ENCODE peak calls at places on chromosomes 1 and 21, in six cellular contexts. Y, W, F, R, J and H are unnamed samples.

GRCh38 chr1:48202030-48202752 is 20.3 kb upstream of the SLC5A9 start:
- DNase-seq in Y (peak; percentile 60), W (peak; percentile 81), F (peak; percentile 72), R (peak; percentile 45), J (peak; percentile 74), H (no peak)

GRCh38 chr1:246647113-246647512 is 77.1 kb upstream of the SCCPDH start:
- DNase-seq in Y (no peak), W (no peak), F (peak; percentile 24), R (no peak), J (no peak), H (no peak)

GRCh38 chr1:153375511-153375910 is at the start of gene S100A12:
- DNase-seq in Y (no peak), W (peak; percentile 46), F (no peak), R (no peak), J (no peak), H (no peak)

GRCh38 chr1:6521502-6521901 is 30.0 kb upstream of the PLEKHG5 start:
- DNase-seq in Y (no peak), W (no peak), F (no peak), R (no peak), J (no peak), H (no peak)

GRCh38 chr1:169879034-169879835 is 14.5 kb downstream of the SCYL3 start:
- DNase-seq in Y (no peak), W (no peak), F (no peak), R (no peak), J (no peak), H (no peak)

GRCh38 chr1:43274804-43275180 is 5.0 kb downstream of the TMEM125 start:
- DNase-seq in Y (no peak), W (peak; percentile 36), F (no peak), R (no peak), J (no peak), H (no peak)

GRCh38 chr1:173429517-173430477 is 47.3 kb upstream of the PRDX6 start:
- DNase-seq in Y (peak; percentile 75), W (peak; percentile 92), F (peak; percentile 87), R (peak; percentile 39), J (peak; percentile 75), H (no peak)

GRCh38 chr1:39827201-39827600 is 38.5 kb upstream of the BMP8B start:
- DNase-seq in Y (peak; percentile 18), W (no peak), F (no peak), R (no peak), J (no peak), H (no peak)

GRCh38 chr1:200518524-200518923 is 102.0 kb downstream of the KIF14 start:
- DNase-seq in Y (no peak), W (no peak), F (no peak), R (no peak), J (no peak), H (no peak)

GRCh38 chr1:228842094-228842775 is 107.0 kb downstream of the RHOU start:
- DNase-seq in Y (peak; percentile 69), W (no peak), F (no peak), R (peak; percentile 73), J (no peak), H (no peak)

GRCh38 chr1:53365405-53366063 is 37.7 kb upstream of the LRP8 start:
- DNase-seq in Y (no peak), W (peak; percentile 50), F (no peak), R (no peak), J (peak; percentile 36), H (no peak)

GRCh38 chr1:98221926-98222325 is 301.1 kb upstream of the DPYD start:
- DNase-seq in Y (peak; percentile 76), W (no peak), F (no peak), R (peak; percentile 1), J (no peak), H (no peak)

GRCh38 chr1:71490432-71490831 is 409.6 kb upstream of the ZRANB2 start:
- DNase-seq in Y (no peak), W (no peak), F (no peak), R (no peak), J (no peak), H (no peak)

GRCh38 chr1:12344611-12345299 is 114.9 kb downstream of the VPS13D start:
- DNase-seq in Y (no peak), W (no peak), F (peak; percentile 14), R (no peak), J (no peak), H (no peak)

GRCh38 chr1:154479764-154480421 is 22.1 kb upstream of the TDRD10 start:
- DNase-seq in Y (peak; percentile 92), W (peak; percentile 74), F (peak; percentile 69), R (peak; percentile 74), J (peak; percentile 61), H (no peak)

DNA sequence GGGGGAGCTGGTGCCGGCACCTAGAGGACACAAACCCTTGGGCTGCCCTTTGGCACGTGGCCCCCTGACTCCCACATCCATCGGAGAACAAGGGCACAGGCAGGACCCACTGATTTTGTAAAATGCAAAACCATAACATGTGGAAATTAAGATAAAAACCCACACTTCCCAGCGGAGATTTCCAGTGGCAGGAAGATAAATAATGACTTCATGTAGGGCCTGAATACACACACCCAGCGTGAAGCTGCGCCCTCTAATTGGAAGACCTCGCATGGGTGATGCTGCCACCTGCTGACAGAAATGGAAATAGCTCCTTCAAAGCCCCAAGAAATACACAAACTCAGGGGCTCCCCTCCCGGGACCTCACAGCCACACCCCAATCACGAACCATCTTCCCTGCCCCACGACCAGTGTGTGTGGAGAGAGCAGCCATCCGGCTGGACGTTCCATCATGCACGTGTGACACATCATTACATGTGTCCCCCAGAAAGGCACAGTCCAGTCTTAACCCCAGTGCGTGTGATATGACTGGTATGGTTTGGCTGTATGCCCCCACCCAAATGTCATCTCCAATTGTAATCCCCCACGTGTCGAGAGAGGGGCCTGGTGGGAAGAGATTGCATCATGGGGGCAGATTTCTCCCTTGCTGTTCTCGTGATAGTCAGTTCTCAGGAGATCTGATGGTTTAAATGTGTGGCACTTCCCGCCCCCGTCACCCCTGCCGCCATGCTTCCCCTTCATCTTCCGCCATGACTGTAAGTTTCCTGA is 5.7 kb upstream of the TPRG1L start:
- DNase-seq in Y (peak; percentile 80), W (no peak), F (peak; percentile 73), R (peak; percentile 77), J (peak; percentile 79), H (no peak)
- TF ChIP-seq POLR2AphosphoS5 in Y (no peak), W (no peak), F (no peak), R (no peak), J (no peak), H (no peak)

DNA sequence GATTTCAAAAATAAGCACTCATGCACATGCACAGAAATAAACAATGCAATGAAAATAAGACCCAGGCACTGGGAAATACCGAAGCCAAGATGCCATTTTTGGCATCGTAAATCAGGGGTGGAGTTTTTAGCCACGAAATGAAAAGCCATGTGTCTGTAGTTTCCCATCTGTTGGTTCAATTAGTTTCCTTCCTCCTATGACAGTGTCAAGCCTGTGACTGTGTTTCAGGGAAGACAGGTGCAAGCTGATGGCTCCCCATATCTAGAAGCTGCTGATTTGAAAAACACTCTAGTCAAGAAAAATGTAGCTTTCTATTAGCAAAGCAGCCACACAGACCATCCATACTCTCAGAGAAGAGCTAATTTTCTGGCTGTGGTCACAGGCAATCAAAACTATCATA is 480.4 kb upstream of the CAMK1G start:
- DNase-seq in Y (no peak), W (no peak), F (no peak), R (no peak), J (no peak), H (no peak)
- H3K4me1 ChIP-seq in Y (no peaks in the 10 kb centered on the region), W (no peaks in the 10 kb centered on the region), F (peaks cover 8% of the 10 kb centered on the region), R (no peaks in the 10 kb centered on the region), J (no peaks in the 10 kb centered on the region), H (no peaks in the 10 kb centered on the region)

GRCh38 chr1:17545354-17545753 is 5.9 kb downstream of the ARHGEF10L start:
- DNase-seq in Y (no peak), W (no peak), F (no peak), R (no peak), J (no peak), H (no peak)
- TF ChIP-seq POLR2AphosphoS5 in Y (no peak), W (no peak), F (no peak), R (no peak), J (no peak), H (peak; percentile 25)

GRCh38 chr21:17785403-17785788 is 33.8 kb downstream of the C21orf91 start:
- DNase-seq in Y (no peak), W (no peak), F (no peak), R (no peak), J (no peak), H (no peak)
- H3K4me1 ChIP-seq in Y (no peaks in the 10 kb centered on the region), W (peaks cover 16% of the 10 kb centered on the region), F (peaks cover 4% of the 10 kb centered on the region), R (peaks cover 12% of the 10 kb centered on the region), J (peaks cover 7% of the 10 kb centered on the region), H (no peaks in the 10 kb centered on the region)

GRCh38 chr21:28228624-28228995 is 764.1 kb downstream of the LTN1 start:
- DNase-seq in Y (peak; percentile 3), W (no peak), F (no peak), R (no peak), J (no peak), H (no peak)
- TF ChIP-seq POLR2AphosphoS5 in Y (no peak), W (no peak), F (no peak), R (no peak), J (no peak), H (no peak)

DNA sequence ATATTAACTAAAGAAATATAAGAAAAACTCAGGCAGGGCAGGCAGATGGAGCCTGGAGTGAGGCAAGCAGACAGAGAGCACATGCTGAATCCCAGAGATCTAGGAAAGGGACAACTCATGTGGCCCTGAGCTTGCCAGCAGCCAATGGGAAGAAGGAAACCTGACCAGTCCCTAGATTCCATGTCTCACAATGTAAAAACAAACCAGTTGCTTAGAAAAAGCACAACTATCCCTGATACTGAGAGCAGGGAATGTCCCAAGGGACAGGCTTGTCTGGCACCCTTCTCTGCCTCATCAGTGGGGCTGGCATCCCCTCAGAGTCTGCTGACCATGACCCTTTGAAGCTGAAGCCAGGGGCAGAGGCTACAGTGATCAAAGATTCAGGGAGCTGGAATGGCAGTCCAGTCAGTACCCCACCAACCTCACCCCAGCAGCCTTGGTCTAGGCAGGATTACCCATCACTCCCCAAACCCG is 27.8 kb downstream of the HSPG2 start:
- DNase-seq in Y (peak; percentile 49), W (no peak), F (no peak), R (no peak), J (no peak), H (no peak)
- H3K4me1 ChIP-seq in Y (peaks cover 94% of the 10 kb centered on the region), W (peaks cover 100% of the 10 kb centered on the region), F (peaks cover 97% of the 10 kb centered on the region), R (peaks cover 53% of the 10 kb centered on the region), J (peaks cover 99% of the 10 kb centered on the region), H (peaks cover 100% of the 10 kb centered on the region)